ENCODE peak calls at places on chromosomes 1 and 21, in eight cellular contexts. I is AG09309, Z is adrenal gland, B is cardiac muscle cell, D is uterus, L is spleen, F is dorsolateral prefrontal cortex, Y is AG04449. P is an unnamed sample.

GRCh38 chr21:44618504-44618903 is 6.6 kb downstream of the KRTAP10-8 start:
- DNase-seq in F (no peak), D (no peak), B (peak), I (no peak), Y (no peak), L (peak), Z (peak), P (no peak)

GRCh38 chr1:54577612-54578011 is 29.6 kb downstream of the ACOT11 start:
- DNase-seq in L (peak), Z (peak), Y (no peak), F (no peak), B (peak), I (no peak), D (peak), P (no peak)

GRCh38 chr1:912740-913301 is 10.9 kb upstream of the SAMD11 start:
- DNase-seq in Z (peak), Y (no peak), B (peak), D (no peak), I (no peak), L (peak), F (no peak), P (peak)

GRCh38 chr1:156551066-156551643 is 21.2 kb downstream of the IQGAP3 start:
- DNase-seq in L (no peak), B (no peak), D (no peak), F (no peak), Y (no peak), I (no peak), Z (no peak), P (no peak)

GRCh38 chr21:26773058-26773457 is 72.2 kb downstream of the ADAMTS1 start:
- DNase-seq in F (no peak), L (no peak), B (no peak), Z (no peak), D (no peak), I (no peak), Y (no peak), P (no peak)

GRCh38 chr21:38289697-38290096 is 32.9 kb downstream of the KCNJ15 start:
- DNase-seq in D (no peak), Y (peak), I (peak), F (no peak), L (no peak), Z (peak), B (peak), P (no peak)

GRCh38 chr21:36744560-36745231 is 45.8 kb downstream of the SIM2 start:
- DNase-seq in Y (no peak), F (no peak), Z (no peak), L (peak), I (no peak), D (no peak), B (no peak), P (no peak)

GRCh38 chr1:92858564-92859399 is 26.9 kb downstream of the RPL5 start:
- DNase-seq in L (no peak), B (peak), Z (peak), I (peak), D (peak), F (no peak), Y (peak), P (peak)

GRCh38 chr21:40819262-40819661 is 27.7 kb downstream of the DSCAM start:
- DNase-seq in L (no peak), F (no peak), B (no peak), Y (no peak), I (no peak), D (no peak), Z (no peak), P (no peak)
- TF ChIP-seq CTCF in L (no peak), F (no peak), B (no peak), Y (no peak), I (no peak), D (no peak), Z (no peak), P (no peak)

DNA sequence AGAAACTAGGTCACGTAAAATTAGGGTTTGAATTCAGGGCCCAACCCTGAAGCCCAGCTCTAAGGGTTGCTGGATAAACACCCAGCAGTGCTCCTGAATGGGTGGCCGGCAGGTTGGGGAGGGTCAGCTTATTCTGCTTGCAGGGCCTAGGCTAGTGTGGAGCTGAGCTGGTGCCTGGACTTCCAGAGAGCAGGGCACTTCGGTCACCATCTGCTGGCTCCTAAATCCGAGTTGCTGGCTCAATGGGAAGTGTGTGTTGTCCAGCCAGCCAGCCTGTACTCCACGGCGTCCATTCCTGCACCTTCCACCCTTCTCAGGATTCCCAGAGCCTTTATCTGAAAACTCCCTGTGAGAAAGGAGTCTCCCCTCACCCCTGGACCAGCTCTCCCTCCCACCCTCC is 23.0 kb downstream of the TRIM67 start:
- DNase-seq in Y (no peak), Z (no peak), B (no peak), L (peak), I (no peak), D (no peak), F (no peak), P (no peak)
- TF ChIP-seq CTCF in Y (no peak), Z (no peak), B (no peak), L (no peak), I (no peak), D (no peak), F (no peak), P (no peak)

GRCh38 chr1:38046884-38047602 is 450 bp upstream of the POU3F1 start:
- DNase-seq in Y (no peak), F (peak), Z (peak), L (peak), D (peak), I (no peak), B (peak), P (peak)
- TF ChIP-seq CTCF in Y (no peak), F (no peak), Z (no peak), L (no peak), D (no peak), I (no peak), B (peak), P (no peak)

GRCh38 chr1:85224734-85225623 is 24.2 kb upstream of the SYDE2 start:
- DNase-seq in Y (no peak), L (no peak), Z (no peak), D (no peak), F (no peak), B (no peak), I (no peak), P (peak)

GRCh38 chr1:85225624-85226380 is 25.0 kb upstream of the SYDE2 start:
- DNase-seq in L (no peak), D (no peak), I (no peak), F (no peak), Z (no peak), B (no peak), Y (no peak), P (no peak)

GRCh38 chr1:85229574-85230097 is 28.8 kb upstream of the SYDE2 start:
- DNase-seq in F (no peak), B (no peak), I (no peak), Z (peak), Y (no peak), D (no peak), L (no peak), P (no peak)

GRCh38 chr1:85228952-85229351 is 28.1 kb upstream of the SYDE2 start:
- DNase-seq in B (no peak), F (no peak), D (no peak), Z (no peak), Y (no peak), L (no peak), I (no peak), P (no peak)

DNA sequence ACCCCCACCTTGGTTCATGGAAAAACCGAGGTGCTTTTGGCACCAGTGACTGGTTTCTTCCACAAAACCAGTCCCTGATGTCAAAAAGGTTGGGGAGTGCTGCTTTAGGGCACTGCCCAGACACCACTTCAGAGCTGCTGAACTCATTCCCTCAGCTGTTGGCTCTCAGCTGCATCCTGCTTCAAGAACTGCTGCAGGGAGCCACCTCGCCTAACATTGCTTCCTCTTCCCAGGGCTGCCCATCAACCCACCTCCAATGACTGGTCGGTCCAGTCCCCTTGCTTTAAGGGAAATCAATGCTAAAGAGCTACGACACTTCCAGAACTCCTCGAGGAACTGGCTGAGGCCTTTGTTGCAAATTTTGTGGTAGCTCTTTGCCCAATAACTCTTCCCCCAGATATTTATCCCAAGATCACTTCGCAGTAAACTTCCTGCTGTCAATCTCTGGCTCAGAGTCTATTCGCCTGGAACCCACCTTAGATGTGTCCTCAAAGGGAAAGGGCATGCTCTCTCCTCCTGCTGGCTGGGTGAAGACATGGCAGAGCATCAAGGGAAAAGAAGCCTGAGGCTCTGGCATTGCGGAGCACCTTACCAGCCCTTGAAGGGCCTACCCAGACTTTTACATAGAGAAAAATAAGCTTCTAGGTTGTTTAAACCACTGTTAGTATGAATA is 29.0 kb downstream of the C1orf52 start:
- DNase-seq in B (no peak), L (no peak), F (no peak), I (no peak), Z (no peak), D (no peak), Y (no peak), P (no peak)
- TF ChIP-seq CTCF in B (peak), L (no peak), F (no peak), I (peak), Z (no peak), D (no peak), Y (peak), P (peak)

DNA sequence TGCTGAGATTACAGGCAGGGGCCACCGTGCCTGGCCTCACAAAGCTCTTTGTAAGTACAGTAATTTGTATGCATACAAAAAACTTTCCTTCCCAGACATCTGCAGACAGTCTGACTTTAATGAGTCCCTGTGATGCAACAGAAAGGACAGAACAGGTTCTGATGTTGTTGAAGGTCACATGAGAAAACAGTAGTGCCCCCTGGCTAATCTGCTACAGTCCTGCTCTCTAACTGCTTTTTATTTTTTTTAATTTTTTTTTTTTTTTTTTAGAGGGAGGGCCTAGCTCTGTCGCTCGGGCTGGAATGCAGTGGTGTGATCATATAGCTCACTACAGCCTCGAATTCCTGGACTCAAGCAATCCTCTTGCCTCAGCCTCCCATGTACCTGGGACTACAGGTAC is 36.7 kb downstream of the ACBD3 start:
- DNase-seq in Y (no peak), I (no peak), Z (no peak), B (no peak), D (no peak), L (no peak), F (no peak), P (no peak)
- TF ChIP-seq CTCF in Y (no peak), I (no peak), Z (no peak), B (no peak), D (no peak), L (no peak), F (no peak), P (no peak)

DNA sequence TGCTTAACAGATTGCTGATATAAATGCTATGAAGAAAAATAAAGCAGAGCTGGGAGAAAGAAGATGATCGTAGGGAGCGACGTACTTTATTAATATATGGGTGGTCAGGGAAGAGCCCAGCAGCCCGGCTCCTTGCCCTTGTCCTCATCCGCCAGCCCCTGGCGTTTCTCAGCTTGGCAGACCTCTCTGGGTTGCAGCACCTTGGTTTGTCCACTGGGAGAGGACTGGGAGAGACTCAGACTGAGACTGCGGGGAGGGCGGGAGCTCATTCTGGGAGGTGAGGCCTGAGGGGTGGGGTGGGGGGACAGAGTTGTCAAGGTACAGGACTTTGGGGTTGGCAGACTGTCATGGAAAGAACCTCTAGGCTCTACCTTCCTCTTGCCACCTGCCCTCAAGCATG is 3.3 kb upstream of the S100A3 start:
- DNase-seq in L (peak), Y (no peak), B (no peak), Z (no peak), F (no peak), I (no peak), D (no peak), P (no peak)
- TF ChIP-seq CTCF in L (no peak), Y (no peak), B (no peak), Z (no peak), F (no peak), I (no peak), D (no peak), P (no peak)

GRCh38 chr1:158945061-158945460 is 13.7 kb downstream of the PYHIN1 start:
- DNase-seq in Y (no peak), L (no peak), B (no peak), F (no peak), I (no peak), D (no peak), Z (no peak), P (no peak)
- TF ChIP-seq CTCF in Y (no peak), L (no peak), B (no peak), F (no peak), I (no peak), D (no peak), Z (no peak), P (no peak)